ENCODE peak calls at places on chromosomes 3 and 15, in four cellular contexts. C, N, Z and I are unnamed samples. For H3K9me3, the result is how much of the 10 kb centered on the place peaks cover.

GRCh38 chr3:172256101-172256687 is 192.1 kb downstream of the GHSR start:
- DNase-seq in Z (peak), C (no peak), N (no peak), I (no peak)

GRCh38 chr3:123559040-123559861 is 25.6 kb downstream of the HACD2 start:
- DNase-seq in Z (peak), C (no peak), N (peak), I (no peak)

GRCh38 chr15:87419341-87419740 is 837.2 kb downstream of the NTRK3 start:
- DNase-seq in Z (no peak), C (no peak), N (no peak), I (no peak)

GRCh38 chr15:89912674-89913396 is at the start of gene ARPIN:
- DNase-seq in C (no peak), Z (peak), N (no peak), I (no peak)

GRCh38 chr15:70014311-70014707 is 83.4 kb downstream of the TLE3 start:
- DNase-seq in Z (no peak), C (no peak), N (no peak), I (no peak)

GRCh38 chr15:66483131-66483566 is 14.4 kb downstream of the SNAPC5 start:
- DNase-seq in N (no peak), C (no peak), Z (peak), I (no peak)

GRCh38 chr3:117788086-117788485 is 1078.5 kb downstream of the TUSC7 start:
- DNase-seq in N (no peak), Z (peak), C (no peak), I (no peak)

GRCh38 chr3:149480326-149481017 is 6.0 kb downstream of the TM4SF4 start:
- DNase-seq in N (no peak), Z (peak), C (peak), I (no peak)

GRCh38 chr3:183381179-183381578 is 47.2 kb downstream of the MCF2L2 start:
- DNase-seq in C (no peak), N (no peak), Z (peak), I (no peak)

GRCh38 chr3:195699860-195700259 is 20.9 kb upstream of the MUC20 start:
- DNase-seq in C (no peak), N (no peak), Z (no peak), I (no peak)

GRCh38 chr15:101313041-101313761 is 18.2 kb upstream of the SNRPA1 start:
- DNase-seq in Z (no peak), C (no peak), N (no peak), I (no peak)

GRCh38 chr3:164235239-164235728 is 843.0 kb downstream of the SI start:
- DNase-seq in N (no peak), Z (no peak), C (no peak), I (no peak)

GRCh38 chr3:50674349-50675178 is at the start of gene DOCK3:
- DNase-seq in N (peak), C (no peak), Z (peak), I (peak)

GRCh38 chr15:48802257-48802656 is 8.6 kb downstream of the CEP152 start:
- DNase-seq in N (no peak), Z (no peak), C (no peak), I (no peak)

GRCh38 chr3:27749640-27750039 is 27.5 kb upstream of the EOMES start:
- DNase-seq in Z (no peak), N (no peak), C (no peak), I (no peak)

GRCh38 chr3:16305121-16305541 is 40.1 kb downstream of the OXNAD1 start:
- DNase-seq in C (no peak), N (peak), Z (no peak), I (no peak)

GRCh38 chr3:129118745-129119144 is 2.9 kb downstream of the RAB43 start:
- DNase-seq in N (peak), C (no peak), Z (no peak), I (no peak)

GRCh38 chr15:80106051-80106450 is 46.6 kb downstream of the ZFAND6 start:
- DNase-seq in C (no peak), N (no peak), Z (peak), I (no peak)

GRCh38 chr3:29346828-29347227 is 66.0 kb downstream of the RBMS3 start:
- DNase-seq in Z (peak), C (no peak), N (no peak), I (no peak)

GRCh38 chr15:65404196-65404872 is 18.4 kb downstream of the IGDCC4 start:
- DNase-seq in C (no peak), Z (no peak), N (no peak), I (no peak)

GRCh38 chr15:38868326-38869114 is 303.9 kb upstream of the RASGRP1 start:
- DNase-seq in N (no peak), C (no peak), Z (peak), I (no peak)

GRCh38 chr15:88249220-88249619 is 7.3 kb downstream of the NTRK3 start:
- DNase-seq in Z (no peak), C (no peak), N (no peak), I (no peak)

GRCh38 chr3:51391566-51392300 is 648 bp downstream of the RBM15B start:
- DNase-seq in C (no peak), N (peak), Z (peak), I (peak)

DNA sequence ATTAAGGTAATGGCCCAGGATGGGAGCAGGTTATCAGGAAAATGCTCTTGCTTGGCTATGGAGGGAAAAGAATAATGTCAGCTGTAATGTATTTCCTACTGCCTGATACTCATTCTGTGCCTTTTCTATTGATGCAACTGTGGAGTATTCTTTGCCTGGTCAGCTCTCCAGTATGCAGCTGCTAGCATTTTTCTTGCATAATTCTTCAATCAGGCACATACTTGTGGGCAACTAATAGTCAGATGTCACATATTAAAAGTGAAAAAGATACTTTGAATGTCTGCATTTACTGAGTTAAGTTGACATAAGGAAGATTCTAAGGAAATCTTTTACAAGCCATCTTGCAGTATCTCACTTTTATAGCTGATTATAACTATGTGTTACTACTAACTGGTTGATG is 29.5 kb downstream of the CD80 start:
- DNase-seq in N (no peak), C (no peak), Z (peak), I (no peak)
- H3K9me3 ChIP-seq in N (under half), C (under half), Z (under half), I (under half)

GRCh38 chr3:160671995-160672394 is 5.0 kb upstream of the ARL14 start:
- DNase-seq in C (no peak), Z (no peak), N (no peak), I (no peak)
- H3K9me3 ChIP-seq in C (under half), Z (under half), N (under half), I (under half)

GRCh38 chr3:26279091-26279490 is 343.5 kb upstream of the LRRC3B start:
- DNase-seq in Z (no peak), N (no peak), C (no peak), I (no peak)
- H3K9me3 ChIP-seq in Z (under half), N (under half), C (under half), I (under half)

GRCh38 chr15:92346063-92346462 is 47.6 kb upstream of the ST8SIA2 start:
- DNase-seq in N (no peak), Z (no peak), C (no peak), I (no peak)

GRCh38 chr15:92339361-92339760 is 54.3 kb upstream of the ST8SIA2 start:
- DNase-seq in Z (no peak), C (no peak), N (no peak), I (no peak)

DNA sequence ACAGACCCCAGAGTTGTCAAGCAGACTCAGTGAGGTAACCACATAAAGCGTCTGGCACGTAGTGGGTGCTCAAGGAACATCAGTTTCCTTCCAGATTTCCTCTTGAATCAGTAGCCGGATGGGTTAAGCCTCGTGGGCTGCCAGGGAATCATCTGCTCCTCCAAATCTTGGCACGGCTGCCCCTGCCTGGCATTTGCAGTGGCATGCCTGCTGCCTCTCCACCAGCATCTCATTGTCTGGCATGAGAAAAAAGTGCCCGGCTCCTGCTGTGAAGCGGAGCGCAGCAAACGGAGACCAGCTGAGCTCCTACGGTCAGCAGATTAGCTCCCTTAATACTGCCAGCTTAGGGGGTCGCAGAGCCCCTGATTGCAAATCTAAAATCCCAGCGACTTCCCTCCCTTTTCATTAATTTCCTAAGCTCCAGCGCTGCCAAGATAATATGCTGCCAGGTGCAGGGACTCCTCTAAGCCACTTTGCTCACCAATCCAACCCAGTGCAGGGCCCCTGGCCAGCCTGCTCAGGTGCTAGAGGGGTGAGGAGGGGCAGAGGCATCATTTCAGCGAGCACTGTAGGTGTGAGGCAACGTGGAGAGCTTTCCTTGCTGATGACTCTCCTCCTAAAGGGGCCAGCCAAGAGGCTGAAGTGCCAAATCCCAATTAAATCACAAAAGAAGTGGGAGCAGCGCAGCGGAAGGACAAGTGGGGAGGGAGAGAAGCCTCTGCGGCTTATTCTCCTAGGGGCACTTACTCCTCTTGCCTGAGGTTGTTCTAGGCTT is 49.6 kb upstream of the ST8SIA2 start:
- DNase-seq in C (no peak), Z (no peak), N (no peak), I (no peak)
- H3K9me3 ChIP-seq in C (under half), Z (under half), N (under half), I (under half)

DNA sequence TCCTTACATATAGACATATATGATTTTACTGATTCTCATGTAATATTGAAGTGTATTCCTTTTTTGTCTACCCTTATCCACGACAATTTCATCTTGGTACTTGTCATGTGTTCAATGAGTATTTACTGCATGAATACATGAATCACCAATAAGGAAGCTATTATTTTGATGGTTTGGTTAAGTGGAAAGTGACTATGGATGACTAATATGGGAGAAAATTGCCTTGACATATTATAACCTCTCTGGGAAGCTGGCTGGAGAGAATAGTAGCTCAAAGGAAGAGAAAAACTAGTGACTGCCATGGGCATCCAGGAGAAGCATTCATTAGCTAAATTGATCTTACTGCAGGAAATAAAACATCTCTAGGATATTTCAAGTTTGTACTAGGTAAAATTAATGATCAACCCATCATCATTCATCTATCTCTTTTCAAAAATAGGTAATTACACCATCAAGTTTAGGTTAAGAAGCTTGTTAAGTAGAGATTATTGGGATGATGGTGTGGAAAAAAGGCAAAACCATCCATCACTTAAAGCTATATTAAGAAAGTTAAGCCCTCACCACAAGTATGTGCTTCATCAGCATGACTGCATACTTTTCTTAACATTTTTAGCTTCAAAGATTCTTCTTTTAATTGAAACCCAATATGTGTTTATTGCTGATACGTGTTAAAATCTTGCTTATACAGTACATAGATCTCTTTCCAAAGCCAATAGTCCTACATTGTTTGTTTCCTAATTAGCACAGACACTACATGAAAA is 455.2 kb upstream of the ARPP21 start:
- DNase-seq in C (no peak), Z (no peak), N (no peak), I (no peak)
- H3K9me3 ChIP-seq in C (under half), Z (under half), N (under half), I (under half)

GRCh38 chr3:76321615-76322014 is 536.3 kb upstream of the ZNF717 start:
- DNase-seq in N (no peak), C (no peak), Z (no peak), I (no peak)
- H3K9me3 ChIP-seq in N (under half), C (under half), Z (under half), I (under half)

GRCh38 chr3:189573004-189573403 is 58.2 kb upstream of the TP63 start:
- DNase-seq in C (no peak), Z (no peak), N (no peak), I (no peak)

GRCh38 chr3:189568931-189569330 is 62.3 kb upstream of the TP63 start:
- DNase-seq in N (no peak), C (no peak), Z (no peak), I (no peak)

GRCh38 chr3:189569473-189569872 is 61.7 kb upstream of the TP63 start:
- DNase-seq in C (no peak), Z (no peak), N (no peak), I (no peak)

GRCh38 chr3:189570916-189571315 is 60.3 kb upstream of the TP63 start:
- DNase-seq in N (no peak), Z (no peak), C (no peak), I (no peak)

GRCh38 chr3:189572249-189572648 is 58.9 kb upstream of the TP63 start:
- DNase-seq in Z (no peak), C (no peak), N (no peak), I (no peak)
- H3K9me3 ChIP-seq in Z (under half), C (under half), N (under half), I (under half)

DNA sequence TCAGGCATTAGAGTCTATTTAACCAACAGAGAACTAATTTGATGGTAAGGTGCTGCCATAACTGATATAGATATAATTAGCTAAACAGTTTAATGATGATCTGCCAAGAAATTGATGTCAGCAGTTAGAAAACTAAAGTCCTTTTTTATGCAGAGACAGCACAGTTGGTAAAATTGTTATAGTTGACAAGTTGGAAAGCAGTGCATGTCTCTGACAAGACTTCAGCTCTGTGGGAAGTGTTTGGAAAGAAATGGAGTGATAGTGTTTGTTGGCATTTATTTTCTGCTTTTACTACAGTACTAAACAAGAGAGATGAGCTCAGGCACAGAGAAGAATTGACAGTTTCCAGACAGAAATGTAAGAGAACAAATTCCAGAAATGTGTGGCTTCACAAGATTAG is 523.5 kb upstream of the BCHE start:
- DNase-seq in C (no peak), N (no peak), Z (no peak), I (no peak)
- H3K9me3 ChIP-seq in C (under half), N (under half), Z (under half), I (under half)

GRCh38 chr15:27509014-27509413 is 538.0 kb downstream of the GABRG3 start:
- DNase-seq in Z (no peak), C (no peak), N (no peak), I (no peak)

GRCh38 chr15:27512281-27513001 is 541.5 kb downstream of the GABRG3 start:
- DNase-seq in C (no peak), Z (no peak), N (no peak), I (no peak)

DNA sequence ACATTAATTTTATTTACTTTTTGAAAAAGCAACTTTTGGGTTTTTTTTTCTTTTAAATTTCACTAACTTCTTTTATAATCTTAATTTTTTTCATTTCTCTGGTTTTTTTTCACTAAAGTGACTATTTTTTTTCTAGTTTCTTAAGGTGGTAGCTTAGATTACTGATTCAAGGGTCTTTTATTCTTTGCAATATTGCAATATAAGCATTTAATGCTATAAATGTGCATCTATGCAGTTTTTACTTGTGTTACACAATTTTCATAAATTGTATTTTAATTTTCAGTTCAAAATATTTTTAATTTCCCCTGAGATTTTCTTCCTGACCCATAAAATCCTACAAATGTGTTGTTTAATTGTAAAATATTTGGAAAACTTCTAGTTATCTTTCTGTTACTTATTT is 535.8 kb downstream of the GABRG3 start:
- DNase-seq in Z (no peak), N (no peak), C (no peak), I (no peak)
- H3K9me3 ChIP-seq in Z (under half), N (under half), C (under half), I (under half)

DNA sequence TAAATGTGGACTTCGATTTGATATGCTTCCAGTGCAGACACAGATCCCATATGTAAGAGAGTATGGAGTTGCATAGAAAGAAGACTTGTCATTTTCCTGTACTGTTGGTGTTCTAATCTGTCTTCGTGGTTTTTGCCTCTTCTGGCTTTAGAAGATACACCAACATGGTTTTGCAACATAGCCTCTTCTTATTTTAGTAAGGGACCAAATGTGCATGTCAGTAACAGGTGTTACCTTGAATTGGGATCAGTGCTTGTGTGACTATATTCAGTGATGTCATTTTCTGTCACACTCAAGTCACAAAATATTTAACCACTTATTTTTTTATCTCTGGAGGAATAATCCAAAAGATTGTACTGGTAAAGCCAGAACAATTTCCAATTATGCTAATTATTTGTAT is 140.4 kb downstream of the SNRPN start:
- DNase-seq in C (no peak), Z (no peak), N (no peak), I (no peak)
- H3K9me3 ChIP-seq in C (half or more), Z (under half), N (under half), I (under half)